ENCODE peak calls at places on chromosomes 5 and 9, in nine cellular contexts. Z is fibroblast of mammary gland; Q is GM12892; M is NCI-H2029 treated with DMSO at 0.1 percent for 48 hours; L is SK-MEL-5; H is spleen; F is AG20443; U is CD4-positive, alpha-beta T cell; T is T-helper 2 cell. P is an unnamed sample.

GRCh38 chr9:13113751-13114150 is 165.7 kb downstream of the MPDZ start:
- DNase-seq in Z (peak), Q (no peak), M (no peak), L (no peak), H (no peak), F (peak), U (no peak), T (no peak), P (no peak)

GRCh38 chr9:99118782-99119466 is 14.0 kb downstream of the TGFBR1 start:
- DNase-seq in Z (no peak), Q (peak), M (no peak), L (no peak), H (peak), F (no peak), U (peak), T (no peak), P (no peak)

GRCh38 chr5:167866797-167867196 is 424.6 kb upstream of the WWC1 start:
- DNase-seq in Z (no peak), Q (no peak), M (no peak), L (no peak), H (no peak), F (no peak), U (no peak), T (no peak), P (no peak)

GRCh38 chr5:123099514-123100151 is 10.6 kb downstream of the PRDM6 start:
- DNase-seq in Z (no peak), Q (no peak), M (no peak), L (no peak), H (no peak), F (no peak), U (no peak), T (no peak), P (peak)

GRCh38 chr9:109498195-109499060 is at the start of gene PTPN3:
- DNase-seq in Z (no peak), Q (no peak), M (no peak), L (no peak), H (no peak), F (peak), U (no peak), T (no peak), P (no peak)

GRCh38 chr9:21295992-21296391 is 9.1 kb downstream of the IFNA5 start:
- DNase-seq in Z (no peak), Q (no peak), M (no peak), L (no peak), H (no peak), F (no peak), U (no peak), T (no peak), P (no peak)

GRCh38 chr5:96101358-96102089 is 139.9 kb upstream of the ELL2 start:
- DNase-seq in Z (no peak), Q (no peak), M (no peak), L (no peak), H (no peak), F (no peak), U (no peak), T (no peak), P (no peak)

GRCh38 chr5:142644127-142644526 is 41.8 kb downstream of the FGF1 start:
- DNase-seq in Z (peak), Q (no peak), M (no peak), L (no peak), H (no peak), F (peak), U (no peak), T (no peak), P (no peak)

GRCh38 chr5:56314536-56314935 is 81.4 kb upstream of the ANKRD55 start:
- DNase-seq in Z (peak), Q (peak), M (no peak), L (peak), H (no peak), F (no peak), U (no peak), T (no peak), P (no peak)

GRCh38 chr5:176725521-176725920 is 78.2 kb downstream of the TSPAN17 start:
- DNase-seq in Z (no peak), Q (no peak), M (peak), L (no peak), H (no peak), F (no peak), U (no peak), T (no peak), P (no peak)

GRCh38 chr5:25330721-25331120 is 685.9 kb upstream of the CDH10 start:
- DNase-seq in Z (no peak), Q (no peak), M (no peak), L (no peak), H (no peak), F (no peak), U (no peak), T (no peak), P (no peak)

GRCh38 chr5:176732736-176733585 is 77.4 kb upstream of the UNC5A start:
- DNase-seq in Z (no peak), Q (no peak), M (no peak), L (no peak), H (peak), F (no peak), U (no peak), T (no peak), P (peak)

GRCh38 chr5:125798311-125798710 is 624.9 kb upstream of the GRAMD2B start:
- DNase-seq in Z (peak), Q (no peak), M (no peak), L (peak), H (no peak), F (no peak), U (no peak), T (no peak), P (no peak)

GRCh38 chr5:5980601-5981000 is 397.7 kb downstream of the MED10 start:
- DNase-seq in Z (no peak), Q (no peak), M (no peak), L (no peak), H (no peak), F (no peak), U (no peak), T (no peak), P (no peak)

GRCh38 chr5:176590035-176590729 is 19.8 kb downstream of the GPRIN1 start:
- DNase-seq in Z (no peak), Q (no peak), M (peak), L (no peak), H (peak), F (no peak), U (no peak), T (no peak), P (no peak)

GRCh38 chr9:96771124-96771523 is 6.8 kb downstream of the ZNF510 start:
- DNase-seq in Z (no peak), Q (no peak), M (no peak), L (no peak), H (no peak), F (no peak), U (no peak), T (no peak), P (no peak)

GRCh38 chr5:59358497-59358896 is 535.0 kb downstream of the PDE4D start:
- DNase-seq in Z (peak), Q (no peak), M (no peak), L (no peak), H (no peak), F (no peak), U (no peak), T (no peak), P (no peak)

GRCh38 chr5:12354686-12355085 is 450.4 kb upstream of the CTNND2 start:
- DNase-seq in Z (no peak), Q (no peak), M (no peak), L (peak), H (no peak), F (no peak), U (no peak), T (no peak), P (no peak)

GRCh38 chr9:70136632-70137031 is 93.0 kb downstream of the MAMDC2 start:
- DNase-seq in Z (peak), Q (no peak), M (no peak), L (no peak), H (no peak), F (peak), U (no peak), T (no peak), P (no peak)

GRCh38 chr9:93466416-93467061 is 13.2 kb upstream of the FAM120AOS start:
- DNase-seq in Z (no peak), Q (no peak), M (no peak), L (no peak), H (no peak), F (no peak), U (no peak), T (no peak), P (no peak)

GRCh38 chr5:103522586-103522985 is 40.0 kb downstream of the NUDT12 start:
- DNase-seq in Z (peak), Q (no peak), M (no peak), L (no peak), H (no peak), F (peak), U (no peak), T (no peak), P (no peak)

GRCh38 chr5:45508155-45508554 is 188.0 kb downstream of the HCN1 start:
- DNase-seq in Z (no peak), Q (no peak), M (peak), L (no peak), H (no peak), F (no peak), U (no peak), T (no peak), P (no peak)

GRCh38 chr9:131096490-131097258 is at the start of gene AIF1L:
- DNase-seq in Z (no peak), Q (no peak), M (peak), L (no peak), H (no peak), F (peak), U (no peak), T (no peak), P (peak)

GRCh38 chr9:136047076-136047774 is 47.9 kb downstream of the NACC2 start:
- DNase-seq in Z (no peak), Q (peak), M (no peak), L (no peak), H (no peak), F (no peak), U (no peak), T (no peak), P (no peak)

P was measured in activated naive CD8-positive, alpha-beta T cell treated with anti-CD3 and anti-CD28 coated beads, Interleukin-2, amount 10 ng/mL, durations not matched to agents 7 days and 5 days.